ENCODE peak calls at places on chromosomes 4 and X, in ten cellular contexts. E, I, N, M, V, A, P, J, T and G are unnamed samples.

GRCh38 chr4:6892190-6892908 is 17.3 kb upstream of the TBC1D14 start:
- DNase-seq in E (no peak), I (peak; percentile 43), N (peak; percentile 70), M (peak; percentile 32), V (peak; percentile 53), A (peak; percentile 56), P (peak; percentile 38), J (peak; percentile 61), T (peak; percentile 58), G (no peak)

GRCh38 chrX:129686422-129686948 is 31.7 kb upstream of the APLN start:
- DNase-seq in E (no peak), I (no peak), N (peak; percentile 53), M (no peak), V (no peak), A (peak; percentile 79), P (no peak), J (peak; percentile 91), T (peak; percentile 67), G (no peak)

GRCh38 chrX:135596495-135596894 is 76.0 kb downstream of the INTS6L start:
- DNase-seq in E (peak; percentile 48), I (no peak), N (peak; percentile 37), M (peak; percentile 60), V (no peak), A (peak; percentile 34), P (peak; percentile 59), J (peak; percentile 29), T (peak; percentile 11), G (no peak)

GRCh38 chr4:4735870-4736269 is 123.6 kb upstream of the MSX1 start:
- DNase-seq in E (no peak), I (no peak), N (no peak), M (no peak), V (no peak), A (peak; percentile 12), P (no peak), J (peak; percentile 2), T (peak; percentile 10), G (no peak)

GRCh38 chr4:102363033-102363432 is 17.8 kb upstream of the SLC39A8 start:
- DNase-seq in E (no peak), I (no peak), N (no peak), M (no peak), V (no peak), A (no peak), P (no peak), J (no peak), T (no peak), G (no peak)

GRCh38 chr4:20017035-20017434 is 234.7 kb upstream of the SLIT2 start:
- DNase-seq in E (no peak), I (no peak), N (no peak), M (no peak), V (no peak), A (peak; percentile 74), P (no peak), J (peak; percentile 83), T (peak; percentile 97), G (no peak)

GRCh38 chrX:38847903-38848230 is 46.6 kb downstream of the MID1IP1 start:
- DNase-seq in E (no peak), I (no peak), N (no peak), M (no peak), V (no peak), A (no peak), P (no peak), J (no peak), T (no peak), G (no peak)

GRCh38 chr4:174394915-174395314 is 111.2 kb downstream of the CEP44 start:
- DNase-seq in E (no peak), I (no peak), N (no peak), M (no peak), V (no peak), A (peak; percentile 41), P (no peak), J (no peak), T (peak; percentile 15), G (no peak)

GRCh38 chrX:115949900-115950822 is 220.4 kb upstream of the AGTR2 start:
- DNase-seq in E (no peak), I (no peak), N (no peak), M (no peak), V (no peak), A (no peak), P (no peak), J (no peak), T (no peak), G (peak; percentile 72)

GRCh38 chr4:138241281-138242075 is 671 bp downstream of the SLC7A11 start:
- DNase-seq in E (no peak), I (no peak), N (no peak), M (peak; percentile 16), V (no peak), A (peak; percentile 54), P (peak; percentile 5), J (peak; percentile 21), T (peak; percentile 78), G (no peak)

GRCh38 chrX:119672252-119672825 is 20.6 kb downstream of the SEPTIN6 start:
- DNase-seq in E (no peak), I (no peak), N (no peak), M (no peak), V (no peak), A (peak; percentile 45), P (no peak), J (peak; percentile 25), T (no peak), G (peak; percentile 90)

GRCh38 chr4:187732524-187732923 is 263.0 kb upstream of the ZFP42 start:
- DNase-seq in E (no peak), I (no peak), N (no peak), M (no peak), V (no peak), A (peak; percentile 0), P (no peak), J (no peak), T (no peak), G (no peak)

GRCh38 chr4:147307896-147308680 is 172.8 kb upstream of the EDNRA start:
- DNase-seq in E (no peak), I (no peak), N (no peak), M (no peak), V (no peak), A (no peak), P (no peak), J (no peak), T (no peak), G (no peak)

GRCh38 chr4:8639777-8640720 is 47.5 kb downstream of the CPZ start:
- DNase-seq in E (no peak), I (no peak), N (peak; percentile 31), M (no peak), V (no peak), A (no peak), P (no peak), J (no peak), T (no peak), G (no peak)

GRCh38 chr4:100540156-100540555 is 22.3 kb upstream of the EMCN start:
- DNase-seq in E (no peak), I (no peak), N (no peak), M (no peak), V (no peak), A (no peak), P (no peak), J (no peak), T (no peak), G (no peak)